ENCODE peak calls at places on chromosome 12, in eight cellular contexts. I, P, B, S, F, L, K and A are unnamed samples.
A peak's percentile ranks its signal among the peaks of the same experiment; 100 is the strongest.

GRCh38 chr12:27965966-27966365 is 6.6 kb downstream of the PTHLH start:
- DNase-seq in I (no peak), P (no peak), B (no peak), S (no peak), F (no peak), L (no peak), K (no peak), A (no peak)

GRCh38 chr12:24069532-24070395 is 120.3 kb upstream of the SOX5 start:
- DNase-seq in I (no peak), P (peak; percentile 80), B (peak; percentile 13), S (no peak), F (no peak), L (peak; percentile 98), K (peak; percentile 44), A (no peak)

GRCh38 chr12:95533985-95534384 is 17.3 kb downstream of the USP44 start:
- DNase-seq in I (no peak), P (no peak), B (no peak), S (no peak), F (no peak), L (no peak), K (no peak), A (no peak)

GRCh38 chr12:39692258-39692853 is 72.8 kb upstream of the ABCD2 start:
- DNase-seq in I (no peak), P (no peak), B (no peak), S (no peak), F (no peak), L (no peak), K (peak; percentile 21), A (peak; percentile 36)

GRCh38 chr12:56897844-56898341 is 36.3 kb downstream of the SDR9C7 start:
- DNase-seq in I (no peak), P (no peak), B (no peak), S (no peak), F (no peak), L (no peak), K (no peak), A (no peak)

GRCh38 chr12:112148031-112148513 is 22.7 kb downstream of the TRAFD1 start:
- DNase-seq in I (no peak), P (no peak), B (no peak), S (no peak), F (no peak), L (no peak), K (no peak), A (peak; percentile 4)

GRCh38 chr12:132469423-132469822 is 20.5 kb upstream of the FBRSL1 start:
- DNase-seq in I (no peak), P (no peak), B (no peak), S (no peak), F (no peak), L (no peak), K (no peak), A (no peak)

GRCh38 chr12:7989827-7990491 is 42.6 kb upstream of the FOXJ2 start:
- DNase-seq in I (no peak), P (no peak), B (no peak), S (no peak), F (no peak), L (no peak), K (no peak), A (peak; percentile 47)

GRCh38 chr12:125228519-125229260 is 163.5 kb downstream of the AACS start:
- DNase-seq in I (no peak), P (no peak), B (no peak), S (peak; percentile 32), F (no peak), L (no peak), K (peak; percentile 70), A (no peak)

GRCh38 chr12:57604454-57605307 is at the start of gene DTX3:
- DNase-seq in I (peak; percentile 81), P (peak; percentile 66), B (no peak), S (peak; percentile 58), F (no peak), L (no peak), K (peak; percentile 70), A (peak; percentile 78)

GRCh38 chr12:122166422-122167327 is 7.3 kb downstream of the IL31 start:
- DNase-seq in I (no peak), P (no peak), B (no peak), S (no peak), F (no peak), L (no peak), K (no peak), A (peak; percentile 70)

GRCh38 chr12:5165296-5165970 is 121.8 kb downstream of the KCNA5 start:
- DNase-seq in I (no peak), P (no peak), B (no peak), S (no peak), F (no peak), L (no peak), K (no peak), A (no peak)

GRCh38 chr12:27456618-27457017 is 10.1 kb downstream of the SMCO2 start:
- DNase-seq in I (no peak), P (no peak), B (no peak), S (no peak), F (no peak), L (peak; percentile 8), K (peak; percentile 9), A (no peak)

GRCh38 chr12:124480469-124481256 is 86.7 kb downstream of the NCOR2 start:
- DNase-seq in I (no peak), P (no peak), B (no peak), S (peak; percentile 87), F (no peak), L (peak; percentile 71), K (no peak), A (peak; percentile 89)

GRCh38 chr12:94057262-94058151 is 90.9 kb upstream of the PLXNC1 start:
- DNase-seq in I (no peak), P (no peak), B (no peak), S (no peak), F (no peak), L (peak; percentile 86), K (peak; percentile 18), A (no peak)

GRCh38 chr12:32983968-32984367 is 87.4 kb upstream of the PKP2 start:
- DNase-seq in I (no peak), P (peak; percentile 21), B (no peak), S (peak; percentile 44), F (no peak), L (no peak), K (peak; percentile 82), A (no peak)

GRCh38 chr12:123389560-123390351 is 5.8 kb downstream of the KMT5A start:
- DNase-seq in I (peak; percentile 68), P (peak; percentile 66), B (peak; percentile 34), S (peak; percentile 44), F (no peak), L (peak; percentile 45), K (peak; percentile 74), A (peak; percentile 82)

GRCh38 chr12:85280138-85280983 is at the start of gene ALX1:
- DNase-seq in I (peak; percentile 43), P (peak; percentile 89), B (peak; percentile 57), S (no peak), F (no peak), L (no peak), K (peak; percentile 91), A (peak; percentile 36)
- TF ChIP-seq CTCF in I (no peak), P (peak; percentile 25), B (peak; percentile 12), S (no peak), F (no peak), L (no peak), K (no peak), A (no peak)

DNA sequence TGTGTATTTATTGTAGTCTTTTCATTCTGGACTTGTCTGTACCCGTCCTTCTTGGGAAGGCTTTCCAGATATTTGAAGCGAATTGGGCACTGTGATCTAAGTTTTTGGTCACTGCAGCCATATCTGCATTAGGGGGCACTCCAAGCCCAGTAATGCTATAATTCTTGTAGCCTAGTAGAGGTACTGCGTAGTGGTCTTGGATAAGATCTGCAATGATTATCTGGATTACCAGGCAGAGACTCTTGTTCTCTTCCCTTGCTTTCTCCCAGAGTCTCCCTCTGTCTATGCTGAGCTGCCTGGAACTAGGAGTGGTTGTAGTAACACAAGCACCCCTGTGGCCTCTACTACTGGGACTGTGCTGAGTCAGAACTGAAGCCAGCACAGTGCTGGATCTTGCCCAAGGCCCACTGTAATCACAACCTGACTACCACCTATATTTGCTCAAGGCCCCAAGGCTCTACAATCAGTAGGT is 30.0 kb downstream of the SLC38A2 start:
- DNase-seq in I (no peak), P (peak; percentile 59), B (no peak), S (peak; percentile 29), F (no peak), L (peak; percentile 64), K (peak; percentile 76), A (no peak)
- TF ChIP-seq CTCF in I (no peak), P (peak; percentile 68), B (peak; percentile 60), S (peak; percentile 76), F (peak; percentile 47), L (peak; percentile 89), K (peak; percentile 85), A (peak; percentile 24)

DNA sequence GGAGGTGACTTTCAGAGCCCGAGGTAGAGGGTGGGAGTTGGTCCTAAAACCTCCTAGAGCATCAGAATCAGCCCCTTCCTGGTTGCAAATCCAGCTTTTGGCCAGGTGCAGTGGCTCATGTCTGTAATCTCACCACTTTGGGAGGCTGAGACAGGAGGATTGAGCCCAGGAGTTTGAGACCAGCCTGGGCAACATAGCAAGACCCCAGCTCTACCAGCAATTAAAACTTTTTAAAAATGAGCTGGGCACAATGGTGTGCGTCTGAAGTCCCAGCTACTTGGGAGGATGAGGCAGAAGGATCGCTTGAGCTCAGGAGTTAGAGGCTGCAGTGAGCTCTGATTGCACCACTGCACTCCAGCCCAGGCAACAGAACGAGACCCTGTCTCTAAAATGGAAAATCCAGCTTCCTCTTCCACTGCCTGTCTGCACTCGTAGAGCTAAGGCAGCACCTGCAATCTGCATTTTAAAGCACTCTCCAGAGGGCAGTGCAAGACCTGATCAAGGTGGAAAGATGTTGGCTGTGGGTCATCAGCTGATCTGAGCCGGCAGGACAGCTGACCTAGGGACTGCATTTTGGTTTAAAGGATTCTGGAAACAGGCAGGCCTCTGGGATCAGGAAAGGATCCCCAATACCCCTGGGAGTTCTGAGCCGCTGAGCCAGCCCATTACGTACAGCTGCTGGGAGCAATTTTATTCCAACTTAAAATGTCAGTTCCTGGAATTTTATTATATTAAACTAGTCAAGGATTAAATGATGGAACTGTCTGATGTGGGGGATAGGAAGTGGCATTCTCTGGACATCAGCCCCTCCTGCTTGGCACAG is 1.8 kb upstream of the TESC start:
- DNase-seq in I (peak; percentile 27), P (peak; percentile 23), B (no peak), S (no peak), F (no peak), L (no peak), K (no peak), A (no peak)
- TF ChIP-seq CTCF in I (no peak), P (no peak), B (no peak), S (no peak), F (no peak), L (peak; percentile 65), K (no peak), A (no peak)

GRCh38 chr12:6689000-6689882 is at the start of gene ZNF384:
- DNase-seq in I (peak; percentile 99), P (peak; percentile 98), B (peak; percentile 95), S (peak; percentile 96), F (peak; percentile 97), L (peak; percentile 99), K (peak; percentile 98), A (peak; percentile 95)
- TF ChIP-seq CTCF in I (peak; percentile 22), P (no peak), B (peak; percentile 34), S (peak; percentile 11), F (peak; percentile 6), L (peak; percentile 31), K (no peak), A (no peak)

DNA sequence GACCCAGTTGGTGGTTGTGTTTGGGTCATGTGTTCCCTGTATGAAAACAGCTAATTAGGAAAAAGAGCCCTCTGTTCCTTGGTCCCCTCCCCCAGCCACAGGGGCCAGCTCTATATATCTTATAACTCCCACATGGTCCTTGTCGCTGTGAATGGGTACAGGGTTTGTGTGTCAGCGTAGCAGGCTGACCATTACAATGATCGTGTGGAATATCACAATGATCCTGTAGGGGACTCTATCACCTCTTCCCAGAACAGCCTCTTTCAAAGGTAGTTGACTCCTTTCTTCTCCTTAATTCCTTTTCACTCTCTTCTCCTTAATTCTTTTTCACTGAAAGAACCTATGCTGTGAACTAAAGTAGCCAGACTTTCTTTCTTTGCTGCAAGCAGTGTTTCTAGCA is 51.6 kb upstream of the RIC8B start:
- DNase-seq in I (no peak), P (peak; percentile 76), B (no peak), S (no peak), F (no peak), L (no peak), K (peak; percentile 69), A (no peak)
- TF ChIP-seq CTCF in I (no peak), P (peak; percentile 51), B (no peak), S (peak; percentile 27), F (no peak), L (peak; percentile 10), K (peak; percentile 40), A (no peak)